ENCODE peak calls at places on chromosomes 5 and 9, in eight cellular contexts. I is body of pancreas, Z is heart left ventricle, B is kidney epithelial cell, U is Panc1, Q is testis, V is upper lobe of right lung, J is aorta. L is an unnamed sample.

GRCh38 chr5:456351-457194 is 13.6 kb downstream of the EXOC3 start:
- DNase-seq in U (no peak), V (peak; percentile 41), Z (peak; percentile 52), B (no peak), J (peak; percentile 34), I (no peak), Q (no peak), L (peak; percentile 29)

GRCh38 chr5:159908201-159908940 is 7.9 kb upstream of the ADRA1B start:
- DNase-seq in Z (no peak), I (no peak), Q (no peak), V (no peak), U (no peak), J (no peak), B (no peak), L (no peak)

GRCh38 chr5:149999866-150000260 is 591 bp downstream of the TIGD6 start:
- DNase-seq in V (no peak), Q (no peak), Z (no peak), I (no peak), B (no peak), U (no peak), J (no peak), L (no peak)

GRCh38 chr5:170745481-170746061 is 38.0 kb upstream of the GABRP start:
- DNase-seq in Z (peak; percentile 69), I (peak; percentile 34), J (no peak), Q (peak; percentile 14), B (peak; percentile 26), V (no peak), U (no peak), L (peak; percentile 83)

GRCh38 chr9:79224672-79225433 is 346.9 kb upstream of the TLE4 start:
- DNase-seq in Q (no peak), V (no peak), Z (no peak), U (no peak), J (no peak), I (no peak), B (peak; percentile 12), L (no peak)

GRCh38 chr9:79489241-79490000 is 82.3 kb upstream of the TLE4 start:
- DNase-seq in Q (peak; percentile 88), U (no peak), I (peak; percentile 60), V (no peak), Z (no peak), B (peak; percentile 21), J (no peak), L (no peak)

GRCh38 chr5:181203842-181204560 is 995 bp downstream of the TRIM7 start:
- DNase-seq in B (no peak), U (no peak), I (peak; percentile 49), V (no peak), Q (no peak), Z (no peak), J (peak; percentile 44), L (peak; percentile 79)

GRCh38 chr5:1279443-1280151 is 15.3 kb downstream of the TERT start:
- DNase-seq in Q (no peak), I (no peak), U (no peak), J (peak; percentile 40), B (no peak), Z (peak; percentile 40), V (peak; percentile 59), L (no peak)

DNA sequence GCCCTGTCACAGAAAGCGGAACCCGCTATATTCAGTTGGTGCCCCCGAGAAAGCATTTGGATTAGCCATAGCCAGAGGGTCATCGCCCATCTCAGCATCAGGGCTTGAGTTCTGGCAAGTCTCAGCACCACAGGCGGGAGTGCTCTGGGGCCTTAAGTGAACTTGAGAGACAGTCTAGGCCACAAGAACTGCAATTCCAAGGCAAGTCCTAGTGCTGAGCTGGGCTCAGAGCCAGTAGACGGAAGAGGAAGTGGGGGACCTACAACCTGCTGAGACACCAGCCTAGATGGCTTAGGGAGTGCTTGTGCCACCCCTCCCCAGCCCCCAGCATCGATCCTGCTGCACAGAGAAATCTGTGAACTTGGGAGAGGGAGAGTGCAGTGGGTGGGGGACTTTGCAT is 594.9 kb downstream of the CCDC171 start:
- DNase-seq in Q (no peak), I (no peak), B (no peak), J (no peak), U (no peak), Z (no peak), V (no peak), L (no peak)
- H3K4me3 ChIP-seq in Q (no peak overlapping the region), I (no peak overlapping the region), B (no peak overlapping the region), J (no peak overlapping the region), U (no peak overlapping the region), Z (no peak overlapping the region), V (no peak overlapping the region), L (no peak overlapping the region)

GRCh38 chr5:64108674-64109073 is 57.0 kb upstream of the RNF180 start:
- DNase-seq in Q (no peak), J (no peak), Z (no peak), B (no peak), I (no peak), V (no peak), U (no peak), L (no peak)
- H3K36me3 ChIP-seq in Q (no peaks in the 10 kb centered on the region), J (no peaks in the 10 kb centered on the region), Z (no peaks in the 10 kb centered on the region), B (no peaks in the 10 kb centered on the region), I (no peaks in the 10 kb centered on the region), V (no peaks in the 10 kb centered on the region), U (no peaks in the 10 kb centered on the region), L (no peaks in the 10 kb centered on the region)

GRCh38 chr5:42600441-42600840 is 156.2 kb upstream of the CCDC152 start:
- DNase-seq in V (no peak), I (no peak), U (no peak), B (no peak), Q (no peak), J (no peak), Z (no peak), L (no peak)
- H3K4me3 ChIP-seq in V (no peak overlapping the region), I (no peak overlapping the region), U (no peak overlapping the region), B (no peak overlapping the region), Q (no peak overlapping the region), J (no peak overlapping the region), Z (no peak overlapping the region), L (no peak overlapping the region)

DNA sequence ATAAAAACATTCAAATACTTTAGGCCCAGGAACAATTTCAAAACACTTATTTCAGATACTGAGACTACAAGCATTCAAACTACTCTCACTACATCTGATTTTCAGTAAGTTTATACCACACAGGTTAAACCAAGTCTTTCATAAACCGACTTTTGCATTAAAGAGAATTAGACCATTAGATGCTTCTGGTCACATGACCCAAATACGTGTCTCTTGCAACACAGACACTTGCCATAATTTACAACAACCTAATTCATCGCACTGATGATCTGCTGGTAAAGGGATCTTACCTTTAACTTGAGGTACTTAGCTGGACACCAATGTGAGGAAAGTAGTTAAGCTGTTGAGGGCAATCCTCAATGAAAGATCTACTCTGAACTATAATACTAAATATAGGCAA is 3.2 kb downstream of the HNRNPH1 start:
- DNase-seq in J (no peak), V (no peak), Z (no peak), Q (no peak), B (no peak), I (no peak), U (no peak), L (no peak)
- H3K36me3 ChIP-seq in J (peaks cover 8% of the 10 kb centered on the region), V (peaks cover 72% of the 10 kb centered on the region), Z (peaks cover 46% of the 10 kb centered on the region), Q (no peaks in the 10 kb centered on the region), B (peaks cover 3% of the 10 kb centered on the region), I (peaks cover 17% of the 10 kb centered on the region), U (peaks cover 73% of the 10 kb centered on the region), L (peaks cover 73% of the 10 kb centered on the region)

GRCh38 chr5:175059687-175060194 is 335.4 kb downstream of the MSX2 start:
- DNase-seq in I (peak; percentile 26), B (no peak), Q (peak; percentile 44), U (no peak), V (no peak), J (peak; percentile 76), Z (no peak), L (peak; percentile 92)
- H3K4me3 ChIP-seq in I (no peak overlapping the region), B (no peak overlapping the region), Q (no peak overlapping the region), U (peak overlapping the region; percentile 37), V (peak overlapping the region; percentile 13), J (peak overlapping the region; percentile 40), Z (peak overlapping the region; percentile 24), L (peak overlapping the region; percentile 31)

GRCh38 chr9:37253377-37253937 is 133.1 kb downstream of the ZCCHC7 start:
- DNase-seq in V (no peak), B (no peak), Z (no peak), U (no peak), J (no peak), Q (no peak), I (no peak), L (no peak)

GRCh38 chr9:37246825-37247224 is 126.5 kb downstream of the ZCCHC7 start:
- DNase-seq in U (no peak), B (no peak), I (no peak), Z (no peak), J (no peak), Q (no peak), V (no peak), L (no peak)

GRCh38 chr9:37243588-37244345 is 123.4 kb downstream of the ZCCHC7 start:
- DNase-seq in Q (no peak), V (no peak), I (no peak), J (no peak), Z (no peak), B (no peak), U (no peak), L (no peak)

GRCh38 chr9:37251452-37251851 is 131.1 kb downstream of the ZCCHC7 start:
- DNase-seq in U (no peak), Q (no peak), J (no peak), B (no peak), V (no peak), I (no peak), Z (no peak), L (peak; percentile 67)

GRCh38 chr9:37248651-37249163 is 128.3 kb downstream of the ZCCHC7 start:
- DNase-seq in Q (no peak), I (no peak), V (no peak), U (no peak), B (no peak), J (no peak), Z (no peak), L (no peak)
- H3K36me3 ChIP-seq in Q (no peaks in the 10 kb centered on the region), I (peaks cover 3% of the 10 kb centered on the region), V (no peaks in the 10 kb centered on the region), U (no peaks in the 10 kb centered on the region), B (no peaks in the 10 kb centered on the region), J (no peaks in the 10 kb centered on the region), Z (no peaks in the 10 kb centered on the region), L (no peaks in the 10 kb centered on the region)

GRCh38 chr9:123938401-123938800 is 8.5 kb upstream of the DENND1A start:
- DNase-seq in V (no peak), U (no peak), Z (no peak), I (no peak), B (no peak), Q (no peak), J (no peak), L (no peak)
- H3K4me3 ChIP-seq in V (no peak overlapping the region), U (no peak overlapping the region), Z (no peak overlapping the region), I (no peak overlapping the region), B (no peak overlapping the region), Q (no peak overlapping the region), J (no peak overlapping the region), L (no peak overlapping the region)

GRCh38 chr5:108451269-108451668 is 69.4 kb upstream of the FBXL17 start:
- DNase-seq in V (no peak), J (no peak), U (no peak), Q (no peak), Z (no peak), I (no peak), B (no peak), L (no peak)
- H3K36me3 ChIP-seq in V (no peaks in the 10 kb centered on the region), J (no peaks in the 10 kb centered on the region), U (no peaks in the 10 kb centered on the region), Q (no peaks in the 10 kb centered on the region), Z (no peaks in the 10 kb centered on the region), I (no peaks in the 10 kb centered on the region), B (no peaks in the 10 kb centered on the region), L (no peaks in the 10 kb centered on the region)